ENCODE peak calls at places on chromosomes 6 and 20, in seven cellular contexts. One of them, this sample, is unnamed.

GRCh38 chr6:36595168-36595818 is 1.1 kb downstream of the SRSF3 start:
- DNase-seq in RPMI7951: peak; percentile 55
- DNase-seq in iPS-NIHi11: no peak
- DNase-seq in BJ: no peak
- DNase-seq in GM06990: no peak
- DNase-seq in T-helper 2 cell: no peak
- DNase-seq in fibroblast of the conjunctiva: no peak
- DNase-seq in this sample: peak; percentile 68

GRCh38 chr6:56009620-56010019 is 134.2 kb upstream of the BMP5 start:
- DNase-seq in RPMI7951: peak; percentile 6
- DNase-seq in iPS-NIHi11: no peak
- DNase-seq in BJ: no peak
- DNase-seq in GM06990: no peak
- DNase-seq in T-helper 2 cell: no peak
- DNase-seq in fibroblast of the conjunctiva: no peak
- DNase-seq in this sample: no peak

GRCh38 chr6:53244958-53245357 is 96.3 kb upstream of the GCM1 start:
- DNase-seq in RPMI7951: no peak
- DNase-seq in iPS-NIHi11: no peak
- DNase-seq in BJ: no peak
- DNase-seq in GM06990: peak; percentile 70
- DNase-seq in T-helper 2 cell: no peak
- DNase-seq in fibroblast of the conjunctiva: no peak
- DNase-seq in this sample: no peak

GRCh38 chr6:170160031-170160627 is 130.7 kb downstream of the DLL1 start:
- DNase-seq in RPMI7951: no peak
- DNase-seq in iPS-NIHi11: no peak
- DNase-seq in BJ: no peak
- DNase-seq in GM06990: no peak
- DNase-seq in T-helper 2 cell: no peak
- DNase-seq in fibroblast of the conjunctiva: no peak
- DNase-seq in this sample: no peak

GRCh38 chr6:41470341-41471063 is 75.7 kb upstream of the FOXP4 start:
- DNase-seq in RPMI7951: peak; percentile 77
- DNase-seq in iPS-NIHi11: peak; percentile 74
- DNase-seq in BJ: no peak
- DNase-seq in GM06990: no peak
- DNase-seq in T-helper 2 cell: no peak
- DNase-seq in fibroblast of the conjunctiva: no peak
- DNase-seq in this sample: peak; percentile 58

GRCh38 chr6:7528565-7528964 is 12.9 kb upstream of the DSP start:
- DNase-seq in RPMI7951: peak; percentile 35
- DNase-seq in iPS-NIHi11: no peak
- DNase-seq in BJ: peak; percentile 62
- DNase-seq in GM06990: no peak
- DNase-seq in T-helper 2 cell: no peak
- DNase-seq in fibroblast of the conjunctiva: no peak
- DNase-seq in this sample: no peak

GRCh38 chr6:85464260-85464644 is 14.4 kb downstream of the NT5E start:
- DNase-seq in RPMI7951: peak; percentile 99
- DNase-seq in iPS-NIHi11: no peak
- DNase-seq in BJ: peak; percentile 88
- DNase-seq in GM06990: no peak
- DNase-seq in T-helper 2 cell: no peak
- DNase-seq in fibroblast of the conjunctiva: peak; percentile 90
- DNase-seq in this sample: peak; percentile 94

GRCh38 chr6:32522302-32523047 is 7.6 kb downstream of the HLA-DRB5 start:
- DNase-seq in RPMI7951: no peak
- DNase-seq in iPS-NIHi11: no peak
- DNase-seq in BJ: no peak
- DNase-seq in GM06990: no peak
- DNase-seq in T-helper 2 cell: no peak
- DNase-seq in fibroblast of the conjunctiva: no peak
- DNase-seq in this sample: no peak

GRCh38 chr6:144064402-144064830 is 31.0 kb downstream of the SF3B5 start:
- DNase-seq in RPMI7951: no peak
- DNase-seq in iPS-NIHi11: peak; percentile 67
- DNase-seq in BJ: no peak
- DNase-seq in GM06990: peak; percentile 71
- DNase-seq in T-helper 2 cell: peak; percentile 47
- DNase-seq in fibroblast of the conjunctiva: no peak
- DNase-seq in this sample: no peak

GRCh38 chr6:160768101-160768500 is 66.1 kb downstream of the PLG start:
- DNase-seq in RPMI7951: no peak
- DNase-seq in iPS-NIHi11: no peak
- DNase-seq in BJ: no peak
- DNase-seq in GM06990: no peak
- DNase-seq in T-helper 2 cell: no peak
- DNase-seq in fibroblast of the conjunctiva: no peak
- DNase-seq in this sample: no peak

GRCh38 chr20:12306107-12306506 is 388.4 kb downstream of the BTBD3 start:
- DNase-seq in RPMI7951: no peak
- DNase-seq in iPS-NIHi11: no peak
- DNase-seq in BJ: no peak
- DNase-seq in GM06990: no peak
- DNase-seq in T-helper 2 cell: no peak
- DNase-seq in fibroblast of the conjunctiva: no peak
- DNase-seq in this sample: peak; percentile 50

GRCh38 chr6:16671302-16672289 is 89.7 kb downstream of the ATXN1 start:
- DNase-seq in RPMI7951: no peak
- DNase-seq in iPS-NIHi11: no peak
- DNase-seq in BJ: no peak
- DNase-seq in GM06990: no peak
- DNase-seq in T-helper 2 cell: no peak
- DNase-seq in fibroblast of the conjunctiva: no peak
- DNase-seq in this sample: no peak

GRCh38 chr6:53029761-53030160 is 34.7 kb upstream of the GSTA4 start:
- DNase-seq in RPMI7951: no peak
- DNase-seq in iPS-NIHi11: no peak
- DNase-seq in BJ: no peak
- DNase-seq in GM06990: no peak
- DNase-seq in T-helper 2 cell: no peak
- DNase-seq in fibroblast of the conjunctiva: no peak
- DNase-seq in this sample: no peak

GRCh38 chr6:72959821-72960220 is 265.5 kb downstream of the KHDC1L start:
- DNase-seq in RPMI7951: no peak
- DNase-seq in iPS-NIHi11: no peak
- DNase-seq in BJ: no peak
- DNase-seq in GM06990: no peak
- DNase-seq in T-helper 2 cell: no peak
- DNase-seq in fibroblast of the conjunctiva: no peak
- DNase-seq in this sample: no peak

GRCh38 chr20:63009988-63010769 is 3.4 kb upstream of the BHLHE23 start:
- DNase-seq in RPMI7951: peak; percentile 20
- DNase-seq in iPS-NIHi11: no peak
- DNase-seq in BJ: no peak
- DNase-seq in GM06990: peak; percentile 91
- DNase-seq in T-helper 2 cell: peak; percentile 52
- DNase-seq in fibroblast of the conjunctiva: no peak
- DNase-seq in this sample: no peak

GRCh38 chr20:25247100-25247665 is 702 bp upstream of the PYGB start:
- DNase-seq in RPMI7951: peak; percentile 82
- DNase-seq in iPS-NIHi11: peak; percentile 54
- DNase-seq in BJ: no peak
- DNase-seq in GM06990: no peak
- DNase-seq in T-helper 2 cell: no peak
- DNase-seq in fibroblast of the conjunctiva: no peak
- DNase-seq in this sample: peak; percentile 79

GRCh38 chr6:35489995-35490791 is 6.7 kb downstream of the TEAD3 start:
- DNase-seq in RPMI7951: no peak
- DNase-seq in iPS-NIHi11: peak; percentile 77
- DNase-seq in BJ: no peak
- DNase-seq in GM06990: no peak
- DNase-seq in T-helper 2 cell: no peak
- DNase-seq in fibroblast of the conjunctiva: no peak
- DNase-seq in this sample: no peak

GRCh38 chr6:53647437-53648094 is 18.0 kb downstream of the KLHL31 start:
- DNase-seq in RPMI7951: no peak
- DNase-seq in iPS-NIHi11: no peak
- DNase-seq in BJ: no peak
- DNase-seq in GM06990: no peak
- DNase-seq in T-helper 2 cell: no peak
- DNase-seq in fibroblast of the conjunctiva: no peak
- DNase-seq in this sample: peak; percentile 31

GRCh38 chr20:63967330-63968135 is 2.2 kb downstream of the ZNF512B start:
- DNase-seq in RPMI7951: no peak
- DNase-seq in iPS-NIHi11: no peak
- DNase-seq in BJ: no peak
- DNase-seq in GM06990: no peak
- DNase-seq in T-helper 2 cell: no peak
- DNase-seq in fibroblast of the conjunctiva: no peak
- DNase-seq in this sample: no peak

This sample was measured in MCF 10A.